ENCODE peak calls at places on chromosomes 16 and 17, in five cellular contexts. N is body of pancreas, E is heart left ventricle, R is IMR-90, D is stomach. Y is an unnamed sample.

GRCh38 chr17:3735515-3735914 is 11.8 kb downstream of the HASPIN start:
- DNase-seq in D (no peak), E (no peak), N (no peak), R (peak; percentile 36), Y (no peak)

GRCh38 chr17:68238894-68239293 is 8.9 kb upstream of the AMZ2 start:
- DNase-seq in E (no peak), R (no peak), N (no peak), D (no peak), Y (no peak)

GRCh38 chr17:41627316-41628072 is 3.1 kb upstream of the KRT17 start:
- DNase-seq in R (no peak), N (no peak), E (peak; percentile 38), D (no peak), Y (no peak)

GRCh38 chr17:38469875-38470274 is 41.6 kb downstream of the ARHGAP23 start:
- DNase-seq in E (no peak), R (peak; percentile 72), D (no peak), N (no peak), Y (peak; percentile 70)

GRCh38 chr16:8921626-8921984 is 39.5 kb downstream of the LITAFD start:
- DNase-seq in R (no peak), N (no peak), E (no peak), D (no peak), Y (no peak)

GRCh38 chr17:67534941-67535340 is 157.9 kb downstream of the PITPNC1 start:
- DNase-seq in D (no peak), E (no peak), N (no peak), R (no peak), Y (no peak)

GRCh38 chr16:8589293-8590160 is 784 bp downstream of the TMEM114 start:
- DNase-seq in D (no peak), R (no peak), E (no peak), N (peak; percentile 24), Y (no peak)

GRCh38 chr16:23367988-23368387 is 65.9 kb downstream of the SCNN1B start:
- DNase-seq in D (no peak), N (no peak), E (no peak), R (no peak), Y (no peak)

GRCh38 chr17:4747847-4748246 is 8.1 kb upstream of the CXCL16 start:
- DNase-seq in D (no peak), N (no peak), R (no peak), E (no peak), Y (no peak)

GRCh38 chr17:66777689-66778225 is 57.2 kb upstream of the CACNG5 start:
- DNase-seq in D (no peak), R (peak; percentile 44), N (no peak), E (no peak), Y (no peak)

GRCh38 chr17:71409712-71410111 is 711.1 kb upstream of the SOX9 start:
- DNase-seq in D (no peak), N (no peak), E (no peak), R (peak; percentile 70), Y (no peak)

GRCh38 chr16:75250809-75251279 is 580 bp downstream of the BCAR1 start:
- DNase-seq in N (peak; percentile 83), R (no peak), E (peak; percentile 72), D (peak; percentile 80), Y (peak; percentile 51)

GRCh38 chr16:26374279-26374925 is 682.6 kb downstream of the HS3ST4 start:
- DNase-seq in N (no peak), D (no peak), E (no peak), R (no peak), Y (no peak)

GRCh38 chr17:9434502-9435113 is 141.0 kb downstream of the STX8 start:
- DNase-seq in D (peak; percentile 33), N (no peak), R (no peak), E (no peak), Y (no peak)

GRCh38 chr17:16352303-16352837 is 899 bp downstream of the CENPV start:
- DNase-seq in E (no peak), D (peak; percentile 48), N (peak; percentile 45), R (peak; percentile 30), Y (peak; percentile 31)

GRCh38 chr17:12522743-12523181 is 142.9 kb upstream of the MYOCD start:
- DNase-seq in E (no peak), R (peak; percentile 69), N (no peak), D (peak; percentile 49), Y (no peak)

GRCh38 chr16:50674831-50675230 is 6.3 kb downstream of the SNX20 start:
- DNase-seq in D (no peak), E (no peak), R (no peak), N (no peak), Y (no peak)

GRCh38 chr17:34420254-34420766 is 57.3 kb upstream of the CCL1 start:
- DNase-seq in E (no peak), N (peak; percentile 67), D (peak; percentile 68), R (peak; percentile 46), Y (peak; percentile 53)
- TF ChIP-seq POLR2A in E (no peak), N (no peak), D (no peak), R (no peak), Y (no peak)

GRCh38 chr16:1941162-1941923 is 1.7 kb downstream of the MSRB1 start:
- DNase-seq in E (no peak), N (peak; percentile 76), D (no peak), R (no peak), Y (no peak)

GRCh38 chr16:1941924-1942809 is 832 bp downstream of the MSRB1 start:
- DNase-seq in N (peak; percentile 77), E (no peak), D (no peak), R (no peak), Y (no peak)

GRCh38 chr16:1944612-1945199 is 1.7 kb upstream of the MSRB1 start:
- DNase-seq in N (no peak), E (no peak), R (no peak), D (no peak), Y (no peak)

GRCh38 chr16:1940273-1941161 is 2.5 kb downstream of the MSRB1 start:
- DNase-seq in E (no peak), R (no peak), D (no peak), N (peak; percentile 97), Y (no peak)

DNA sequence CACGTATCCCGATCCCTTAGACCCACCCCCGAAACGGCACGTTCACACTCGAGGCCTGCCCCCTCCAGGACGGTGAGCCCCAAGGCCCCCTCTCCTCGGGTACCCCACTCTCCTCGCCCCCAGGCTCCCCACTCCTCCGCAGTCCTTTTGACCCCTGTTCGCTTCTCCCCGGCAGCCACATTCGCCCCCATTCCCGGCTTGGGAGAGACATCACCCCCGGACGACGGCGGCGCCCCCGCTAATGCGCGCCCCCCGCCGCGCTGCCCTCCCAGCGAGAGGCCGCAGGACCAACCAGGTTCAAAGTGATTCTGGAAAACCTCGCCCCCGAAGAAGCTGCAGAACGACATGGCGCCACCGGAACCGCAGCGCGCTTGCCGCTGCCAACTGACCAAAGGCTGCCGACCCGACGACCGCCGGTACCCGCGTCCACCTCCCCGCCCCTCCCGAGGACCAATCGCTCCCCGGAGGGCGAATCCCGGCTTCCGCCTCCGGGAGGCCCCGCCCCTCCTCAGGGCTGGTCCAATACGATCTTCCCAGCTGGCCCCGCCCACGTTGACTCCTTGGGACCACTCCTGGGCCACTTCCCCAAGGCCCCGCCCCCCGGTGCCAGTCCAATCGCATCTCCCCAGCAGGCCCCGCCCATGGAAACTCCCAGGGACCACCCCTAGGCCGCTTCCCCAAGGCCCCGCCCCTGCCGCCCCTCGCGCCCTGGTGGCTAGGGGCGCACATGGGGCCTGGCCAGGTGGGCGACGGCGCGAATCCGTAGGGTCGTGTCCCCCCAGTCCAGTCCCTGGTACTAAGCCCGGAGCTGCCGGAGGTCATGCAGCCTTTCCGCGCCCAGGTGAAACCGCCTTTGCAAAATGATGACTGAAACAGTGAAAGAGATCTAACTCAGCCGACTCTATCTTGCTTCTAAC is at the start of gene MSRB1:
- DNase-seq in R (peak; percentile 96), E (peak; percentile 100), N (peak; percentile 100), D (peak; percentile 100), Y (peak; percentile 99)
- TF ChIP-seq POLR2A in R (peak; percentile 72), E (peak; percentile 90), N (peak; percentile 99), D (no peak), Y (peak; percentile 91)

GRCh38 chr17:35541434-35541833 is 4.0 kb upstream of the SLFN12L start:
- DNase-seq in E (no peak), D (no peak), N (no peak), R (no peak), Y (no peak)

GRCh38 chr17:35543856-35544255 is 6.4 kb upstream of the SLFN12L start:
- DNase-seq in R (peak; percentile 11), N (no peak), D (no peak), E (no peak), Y (no peak)

GRCh38 chr17:35542990-35543389 is 5.5 kb upstream of the SLFN12L start:
- DNase-seq in N (no peak), E (no peak), R (no peak), D (no peak), Y (no peak)

GRCh38 chr17:35539659-35540026 is 2.2 kb upstream of the SLFN12L start:
- DNase-seq in R (no peak), D (no peak), E (no peak), N (no peak), Y (no peak)

GRCh38 chr17:35540589-35541404 is 3.3 kb upstream of the SLFN12L start:
- DNase-seq in N (no peak), E (peak; percentile 68), D (peak; percentile 41), R (peak; percentile 51), Y (peak; percentile 30)
- TF ChIP-seq POLR2A in N (no peak), E (no peak), D (no peak), R (no peak), Y (no peak)

GRCh38 chr17:72462814-72463213 is 342.0 kb downstream of the SOX9 start:
- DNase-seq in N (no peak), D (no peak), R (no peak), E (no peak), Y (no peak)

GRCh38 chr17:72466606-72467005 is 345.8 kb downstream of the SOX9 start:
- DNase-seq in N (no peak), R (no peak), D (no peak), E (no peak), Y (no peak)

GRCh38 chr17:72466199-72466598 is 345.4 kb downstream of the SOX9 start:
- DNase-seq in D (peak; percentile 39), N (no peak), R (peak; percentile 88), E (no peak), Y (no peak)

GRCh38 chr17:72463287-72464102 is 342.7 kb downstream of the SOX9 start:
- DNase-seq in R (no peak), E (no peak), N (peak; percentile 79), D (peak; percentile 59), Y (no peak)

GRCh38 chr17:72465191-72466024 is 344.6 kb downstream of the SOX9 start:
- DNase-seq in E (no peak), D (peak; percentile 62), N (peak; percentile 82), R (peak; percentile 97), Y (no peak)
- TF ChIP-seq POLR2A in E (no peak), D (no peak), N (no peak), R (peak; percentile 22), Y (no peak)

GRCh38 chr16:89241187-89242003 is 23.9 kb downstream of the ZNF778 start:
- DNase-seq in D (peak; percentile 65), E (peak; percentile 81), R (peak; percentile 82), N (peak; percentile 67), Y (peak; percentile 70)
- TF ChIP-seq POLR2A in D (no peak), E (no peak), R (peak; percentile 91), N (peak; percentile 92), Y (peak; percentile 48)

GRCh38 chr16:66376577-66377326 is 10.3 kb downstream of the CDH5 start:
- DNase-seq in R (no peak), D (no peak), N (no peak), E (no peak), Y (no peak)

GRCh38 chr16:66375451-66375850 is 9.0 kb downstream of the CDH5 start:
- DNase-seq in N (no peak), E (no peak), D (no peak), R (no peak), Y (no peak)

GRCh38 chr16:66374176-66374575 is 7.7 kb downstream of the CDH5 start:
- DNase-seq in R (no peak), N (no peak), E (no peak), D (no peak), Y (no peak)

GRCh38 chr16:66377327-66377723 is 10.8 kb downstream of the CDH5 start:
- DNase-seq in N (no peak), E (no peak), R (no peak), D (no peak), Y (no peak)

GRCh38 chr16:66376114-66376513 is 9.6 kb downstream of the CDH5 start:
- DNase-seq in D (no peak), R (no peak), N (no peak), E (no peak), Y (no peak)
- TF ChIP-seq POLR2A in D (no peak), R (no peak), N (no peak), E (no peak), Y (no peak)